ENCODE peak calls at places on chromosome 22, in seven cellular contexts. N is HFFc6; I is mucosa of gallbladder; D is C1 segment of cervical spinal cord; Z is fibroblast of lung; K is stimulated activated CD8-positive, alpha-beta memory T cell treated with anti-CD3 and anti-CD28 coated beads, Interleukin-15, amount 100 ng/mL, for 1 hour; W is stomach. A is an unnamed sample.

GRCh38 chr22:21766933-21767462 is 31.4 kb upstream of the YPEL1 start:
- DNase-seq in Z (no peak), D (no peak), K (peak; percentile 22), W (peak; percentile 29), I (peak; percentile 15), N (no peak), A (no peak)

GRCh38 chr22:35043251-35043931 is 22.6 kb upstream of the ISX start:
- DNase-seq in Z (no peak), I (no peak), K (no peak), N (no peak), D (no peak), W (no peak), A (no peak)

GRCh38 chr22:19629331-19629719 is 85.0 kb upstream of the SEPTIN5 start:
- DNase-seq in I (no peak), K (no peak), Z (no peak), W (no peak), N (no peak), D (no peak), A (peak; percentile 34)

GRCh38 chr22:45328822-45329535 is 19.2 kb downstream of the FAM118A start:
- DNase-seq in N (no peak), K (no peak), I (no peak), Z (no peak), D (peak; percentile 13), W (no peak), A (peak; percentile 93)

GRCh38 chr22:45208993-45209838 is 31.5 kb downstream of the KIAA0930 start:
- DNase-seq in W (no peak), D (peak; percentile 86), N (peak; percentile 81), Z (peak; percentile 79), K (no peak), I (no peak), A (no peak)

GRCh38 chr22:28986366-28986765 is 75.3 kb downstream of the C22orf31 start:
- DNase-seq in N (peak; percentile 15), I (no peak), D (no peak), Z (peak; percentile 54), W (no peak), K (no peak), A (no peak)

GRCh38 chr22:49204599-49205214 is 623.0 kb downstream of the BRD1 start:
- DNase-seq in Z (no peak), K (no peak), D (no peak), I (no peak), W (peak; percentile 19), N (no peak), A (peak; percentile 39)

GRCh38 chr22:24952837-24953293 is 349 bp downstream of the KIAA1671 start:
- DNase-seq in N (peak; percentile 43), K (no peak), I (no peak), Z (peak; percentile 47), W (peak; percentile 61), D (peak; percentile 57), A (no peak)

GRCh38 chr22:28799834-28800307 is 498 bp downstream of the XBP1 start:
- DNase-seq in I (peak; percentile 63), N (peak; percentile 22), K (no peak), W (peak; percentile 72), D (peak; percentile 61), Z (peak; percentile 65), A (peak; percentile 66)

GRCh38 chr22:38872831-38873248 is 824 bp upstream of the CBX6 start:
- DNase-seq in N (peak; percentile 8), Z (peak; percentile 57), K (no peak), W (peak; percentile 51), D (peak; percentile 79), I (peak; percentile 42), A (no peak)

GRCh38 chr22:36369004-36369921 is 18.5 kb downstream of the MYH9 start:
- DNase-seq in D (no peak), Z (no peak), I (no peak), N (no peak), K (no peak), W (no peak), A (no peak)

GRCh38 chr22:31248138-31248745 is 36.1 kb downstream of the LIMK2 start:
- DNase-seq in I (peak; percentile 76), D (peak; percentile 37), Z (peak; percentile 87), K (peak; percentile 37), N (peak; percentile 89), W (peak; percentile 57), A (no peak)

GRCh38 chr22:28183078-28183870 is 264.2 kb upstream of the PITPNB start:
- DNase-seq in W (peak; percentile 27), D (no peak), Z (no peak), K (no peak), I (no peak), N (no peak), A (no peak)

GRCh38 chr22:41927813-41928212 is 1.2 kb upstream of the TNFRSF13C start:
- DNase-seq in Z (no peak), I (no peak), K (no peak), W (no peak), N (no peak), D (no peak), A (no peak)

GRCh38 chr22:50570861-50571260 is 7.4 kb downstream of the CPT1B start:
- DNase-seq in K (no peak), Z (no peak), I (no peak), W (no peak), N (no peak), D (no peak), A (no peak)

GRCh38 chr22:31104869-31105268 is 2.5 kb downstream of the SELENOM start:
- DNase-seq in D (no peak), K (no peak), Z (no peak), I (no peak), W (no peak), N (no peak), A (no peak)

GRCh38 chr22:31084811-31085492 is 3.8 kb downstream of the SMTN start:
- DNase-seq in I (peak; percentile 88), W (peak; percentile 91), D (peak; percentile 90), N (peak; percentile 71), Z (peak; percentile 84), K (peak; percentile 70), A (peak; percentile 85)

GRCh38 chr22:42410708-42411107 is 21.5 kb downstream of the NFAM1 start:
- DNase-seq in I (no peak), N (no peak), K (no peak), D (no peak), W (no peak), Z (no peak), A (no peak)

GRCh38 chr22:30575011-30575671 is 676 bp upstream of the GAL3ST1 start:
- DNase-seq in W (peak; percentile 75), Z (peak; percentile 75), K (no peak), N (no peak), I (peak; percentile 70), D (peak; percentile 71), A (no peak)

GRCh38 chr22:42724062-42724461 is 3.4 kb upstream of the A4GALT start:
- DNase-seq in K (no peak), W (no peak), I (no peak), N (no peak), D (no peak), Z (no peak), A (no peak)

GRCh38 chr22:28004021-28004420 is 85.0 kb upstream of the PITPNB start:
- DNase-seq in W (no peak), K (no peak), I (no peak), Z (no peak), N (no peak), D (no peak), A (no peak)

GRCh38 chr22:23163665-23164064 is 16.6 kb upstream of the BCR start:
- DNase-seq in I (peak; percentile 75), K (no peak), W (no peak), Z (peak; percentile 53), D (peak; percentile 44), N (no peak), A (peak; percentile 85)

GRCh38 chr22:25475554-25476022 is 88.9 kb upstream of the GRK3 start:
- DNase-seq in N (no peak), I (no peak), K (no peak), W (no peak), D (peak; percentile 19), Z (peak; percentile 48), A (no peak)

GRCh38 chr22:48724899-48725298 is 1102.8 kb downstream of the BRD1 start:
- DNase-seq in W (no peak), K (no peak), I (no peak), N (no peak), Z (no peak), D (no peak), A (no peak)

GRCh38 chr22:42265321-42265720 is 5.1 kb downstream of the TCF20 start:
- DNase-seq in Z (no peak), W (no peak), I (no peak), K (no peak), D (no peak), N (no peak), A (no peak)

GRCh38 chr22:41565403-41566054 is 4.7 kb downstream of the CSDC2 start:
- DNase-seq in D (no peak), K (no peak), W (no peak), N (peak; percentile 84), Z (peak; percentile 88), I (peak; percentile 40), A (no peak)

GRCh38 chr22:27238935-27239510 is 562.5 kb downstream of the MN1 start:
- DNase-seq in D (no peak), I (peak; percentile 60), Z (peak; percentile 69), N (peak; percentile 78), K (no peak), W (no peak), A (peak; percentile 54)

GRCh38 chr22:27283714-27284113 is 517.8 kb downstream of the MN1 start:
- DNase-seq in K (no peak), D (no peak), I (no peak), N (peak; percentile 8), W (no peak), Z (no peak), A (no peak)

GRCh38 chr22:30392661-30393321 is 4.0 kb upstream of the SEC14L2 start:
- DNase-seq in W (peak; percentile 32), D (peak; percentile 25), K (no peak), N (no peak), Z (no peak), I (no peak), A (peak; percentile 91)

GRCh38 chr22:36405221-36405631 is 17.5 kb upstream of the MYH9 start:
- DNase-seq in N (no peak), D (no peak), I (no peak), K (no peak), W (no peak), Z (no peak), A (no peak)

GRCh38 chr22:40509401-40510134 is 127.0 kb downstream of the MRTFA start:
- DNase-seq in I (peak; percentile 62), K (no peak), W (peak; percentile 34), Z (peak; percentile 99), D (peak; percentile 5), N (peak; percentile 57), A (no peak)

GRCh38 chr22:19637405-19638281 is 76.7 kb upstream of the SEPTIN5 start:
- DNase-seq in N (no peak), Z (no peak), W (no peak), D (no peak), I (no peak), K (no peak), A (no peak)

GRCh38 chr22:40400173-40400572 is 29.8 kb downstream of the SGSM3 start:
- DNase-seq in I (no peak), N (no peak), K (no peak), W (peak; percentile 52), Z (no peak), D (no peak), A (no peak)

GRCh38 chr22:48808038-48808960 is 1019.4 kb downstream of the BRD1 start:
- DNase-seq in D (no peak), I (no peak), W (no peak), K (no peak), Z (no peak), N (no peak), A (no peak)

GRCh38 chr22:28146401-28147304 is 227.6 kb upstream of the PITPNB start:
- DNase-seq in D (no peak), W (no peak), I (no peak), K (no peak), N (no peak), Z (peak; percentile 29), A (no peak)

GRCh38 chr22:33380789-33381530 is 322.8 kb upstream of the SYN3 start:
- DNase-seq in I (no peak), K (no peak), Z (peak; percentile 57), D (no peak), N (peak; percentile 67), W (no peak), A (no peak)

GRCh38 chr22:43862074-43862881 is at the start of gene SULT4A1:
- DNase-seq in Z (peak; percentile 68), K (no peak), D (no peak), I (no peak), W (no peak), N (no peak), A (no peak)

GRCh38 chr22:24450600-24450999 is 23.2 kb downstream of the ADORA2A start:
- DNase-seq in D (no peak), Z (no peak), I (no peak), K (no peak), N (no peak), W (no peak), A (no peak)

A was measured in left lobe of liver.